ENCODE peak calls at places on chromosome 7, in ten cellular contexts. C, G, H, E, A, L, K, V, W and N are unnamed samples.

GRCh38 chr7:156927571-156928405 is 21.7 kb upstream of the NOM1 start:
- DNase-seq in C (no peak), G (no peak), H (no peak), E (no peak), A (no peak), L (peak), K (no peak), V (no peak), W (no peak), N (no peak)

GRCh38 chr7:32496052-32496813 is 944 bp downstream of the AVL9 start:
- DNase-seq in C (no peak), G (no peak), H (no peak), E (no peak), A (no peak), L (no peak), K (peak), V (no peak), W (no peak), N (no peak)

GRCh38 chr7:104859754-104860426 is 154.1 kb upstream of the KMT2E start:
- DNase-seq in C (no peak), G (no peak), H (no peak), E (no peak), A (no peak), L (no peak), K (no peak), V (no peak), W (no peak), N (no peak)

GRCh38 chr7:30465342-30466170 is 13.0 kb downstream of the NOD1 start:
- DNase-seq in C (no peak), G (no peak), H (no peak), E (no peak), A (peak), L (no peak), K (peak), V (no peak), W (peak), N (no peak)

GRCh38 chr7:30159698-30160143 is 24.9 kb downstream of the MTURN start:
- DNase-seq in C (peak), G (no peak), H (peak), E (no peak), A (peak), L (no peak), K (peak), V (no peak), W (peak), N (no peak)

GRCh38 chr7:44767912-44768662 is 19.4 kb downstream of the ZMIZ2 start:
- DNase-seq in C (no peak), G (no peak), H (no peak), E (peak), A (peak), L (peak), K (peak), V (peak), W (peak), N (peak)

GRCh38 chr7:16267953-16268820 is 153.2 kb downstream of the CRPPA start:
- DNase-seq in C (no peak), G (no peak), H (no peak), E (no peak), A (no peak), L (no peak), K (no peak), V (no peak), W (no peak), N (no peak)

GRCh38 chr7:4833691-4834600 is 27.9 kb downstream of the PAPOLB start:
- DNase-seq in C (no peak), G (no peak), H (no peak), E (no peak), A (no peak), L (no peak), K (no peak), V (no peak), W (no peak), N (peak)

GRCh38 chr7:3000566-3000965 is 43.1 kb downstream of the CARD11 start:
- DNase-seq in C (no peak), G (peak), H (no peak), E (no peak), A (no peak), L (no peak), K (no peak), V (no peak), W (no peak), N (no peak)

GRCh38 chr7:2474813-2475677 is 1.2 kb downstream of the GRIFIN start:
- DNase-seq in C (no peak), G (peak), H (no peak), E (no peak), A (no peak), L (no peak), K (no peak), V (no peak), W (peak), N (no peak)

GRCh38 chr7:77393261-77393660 is 22.9 kb downstream of the GSAP start:
- DNase-seq in C (no peak), G (no peak), H (no peak), E (no peak), A (peak), L (no peak), K (no peak), V (no peak), W (no peak), N (no peak)

GRCh38 chr7:31043035-31043434 is 9.1 kb upstream of the ADCYAP1R1 start:
- DNase-seq in C (no peak), G (no peak), H (no peak), E (no peak), A (no peak), L (no peak), K (no peak), V (no peak), W (no peak), N (no peak)

GRCh38 chr7:108010377-108010776 is 7.4 kb upstream of the LAMB1 start:
- DNase-seq in C (no peak), G (no peak), H (no peak), E (no peak), A (no peak), L (no peak), K (no peak), V (no peak), W (no peak), N (no peak)

GRCh38 chr7:77258014-77258413 is 58.4 kb upstream of the FGL2 start:
- DNase-seq in C (no peak), G (no peak), H (no peak), E (no peak), A (peak), L (no peak), K (peak), V (no peak), W (no peak), N (no peak)

GRCh38 chr7:20158684-20159083 is 58.5 kb downstream of the MACC1 start:
- DNase-seq in C (no peak), G (no peak), H (no peak), E (no peak), A (peak), L (no peak), K (peak), V (no peak), W (no peak), N (no peak)

GRCh38 chr7:80918406-80918805 is 445 bp downstream of the SEMA3C start:
- DNase-seq in C (peak), G (no peak), H (no peak), E (no peak), A (no peak), L (no peak), K (no peak), V (no peak), W (no peak), N (no peak)

GRCh38 chr7:89200758-89201157 is 405.2 kb upstream of the TEX47 start:
- DNase-seq in C (no peak), G (no peak), H (no peak), E (no peak), A (no peak), L (no peak), K (no peak), V (no peak), W (no peak), N (no peak)

GRCh38 chr7:116706668-116707126 is 34.7 kb downstream of the MET start:
- DNase-seq in C (no peak), G (no peak), H (peak), E (no peak), A (no peak), L (no peak), K (peak), V (no peak), W (no peak), N (no peak)

GRCh38 chr7:46972205-46972604 is 609.7 kb downstream of the TNS3 start:
- DNase-seq in C (no peak), G (no peak), H (peak), E (no peak), A (peak), L (no peak), K (peak), V (no peak), W (no peak), N (no peak)

GRCh38 chr7:36970551-36971514 is 246.5 kb upstream of the AOAH start:
- DNase-seq in C (peak), G (no peak), H (no peak), E (no peak), A (no peak), L (no peak), K (no peak), V (no peak), W (no peak), N (no peak)

GRCh38 chr7:99365318-99366141 is 9.0 kb upstream of the ARPC1B start:
- DNase-seq in C (peak), G (peak), H (no peak), E (no peak), A (no peak), L (no peak), K (no peak), V (no peak), W (peak), N (no peak)

GRCh38 chr7:143283344-143283743 is 1.4 kb upstream of the TMEM139 start:
- DNase-seq in C (no peak), G (no peak), H (no peak), E (no peak), A (no peak), L (no peak), K (no peak), V (no peak), W (no peak), N (no peak)
- H3K27ac ChIP-seq in C (no peak), G (no peak), H (no peak), E (peak), A (no peak), L (peak), K (no peak), V (no peak), W (no peak), N (no peak)

GRCh38 chr7:22613466-22613865 is 113.5 kb upstream of the STEAP1B start:
- DNase-seq in C (no peak), G (no peak), H (no peak), E (no peak), A (no peak), L (no peak), K (no peak), V (no peak), W (no peak), N (no peak)
- H3K4me3 ChIP-seq in C (no peak), G (no peak), H (no peak), E (no peak), A (no peak), L (no peak), K (no peak), V (no peak), W (no peak), N (no peak)

DNA sequence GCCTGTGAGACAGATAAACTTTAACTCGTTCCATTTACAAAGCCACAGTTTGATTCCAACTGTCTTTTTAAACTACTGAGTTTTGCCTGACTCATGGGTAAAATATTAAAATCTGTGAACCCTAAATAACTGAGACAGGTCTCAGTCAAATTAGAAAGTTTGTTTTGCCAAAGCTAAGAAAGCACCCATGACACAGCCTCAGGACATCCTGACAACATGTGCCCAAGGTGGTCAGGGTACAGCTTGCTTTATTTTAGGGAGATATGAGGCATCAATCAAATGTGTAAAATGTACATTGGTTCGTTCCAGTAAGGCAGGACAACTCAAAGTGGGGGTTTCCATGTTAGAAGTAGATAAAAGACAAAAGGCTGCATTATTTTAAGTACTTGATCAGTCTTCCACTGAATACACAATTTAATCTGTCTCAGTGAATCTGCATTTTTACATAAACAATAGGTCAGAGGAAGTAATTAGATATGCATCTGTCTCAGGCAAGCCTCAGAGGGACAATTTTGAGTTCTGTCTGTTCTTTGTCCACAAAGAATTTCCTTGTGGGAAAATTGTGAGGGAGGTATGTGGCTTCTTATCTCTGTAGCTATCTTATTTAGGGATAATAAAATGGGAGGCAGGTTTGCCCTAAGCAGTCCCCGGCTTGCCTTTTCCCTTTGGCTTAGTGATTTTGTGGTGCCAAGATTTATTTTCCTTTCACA is 11.0 kb upstream of the PIP start:
- DNase-seq in C (no peak), G (no peak), H (no peak), E (no peak), A (no peak), L (no peak), K (no peak), V (no peak), W (no peak), N (no peak)
- H3K27ac ChIP-seq in C (no peak), G (no peak), H (no peak), E (no peak), A (no peak), L (peak), K (no peak), V (no peak), W (no peak), N (no peak)

GRCh38 chr7:12949060-12950045 is 261.9 kb downstream of the ARL4A start:
- DNase-seq in C (no peak), G (no peak), H (peak), E (no peak), A (peak), L (no peak), K (peak), V (no peak), W (no peak), N (no peak)

GRCh38 chr7:12954374-12954773 is 266.9 kb downstream of the ARL4A start:
- DNase-seq in C (no peak), G (no peak), H (no peak), E (no peak), A (no peak), L (no peak), K (no peak), V (no peak), W (no peak), N (no peak)

GRCh38 chr7:12945901-12946300 is 258.5 kb downstream of the ARL4A start:
- DNase-seq in C (no peak), G (no peak), H (no peak), E (no peak), A (no peak), L (no peak), K (peak), V (no peak), W (no peak), N (no peak)

GRCh38 chr7:12947465-12947864 is 260.0 kb downstream of the ARL4A start:
- DNase-seq in C (no peak), G (no peak), H (no peak), E (no peak), A (no peak), L (no peak), K (no peak), V (no peak), W (no peak), N (no peak)

GRCh38 chr7:12951397-12951801 is 264.0 kb downstream of the ARL4A start:
- DNase-seq in C (no peak), G (no peak), H (peak), E (no peak), A (peak), L (no peak), K (peak), V (no peak), W (no peak), N (no peak)
- H3K4me3 ChIP-seq in C (no peak), G (no peak), H (no peak), E (no peak), A (no peak), L (no peak), K (no peak), V (no peak), W (no peak), N (no peak)

GRCh38 chr7:87216701-87217508 is 2.6 kb downstream of the TMEM243 start:
- DNase-seq in C (no peak), G (no peak), H (no peak), E (no peak), A (no peak), L (no peak), K (no peak), V (no peak), W (no peak), N (peak)
- H3K27ac ChIP-seq in C (no peak), G (no peak), H (no peak), E (peak), A (no peak), L (no peak), K (no peak), V (peak), W (no peak), N (peak)